ENCODE peak calls at places on chromosomes 2 and 18, in nine cellular contexts. V is NCI-H460; S is Kasumi-1; F is neural progenitor cell; J is stimulated activated CD4-positive, alpha-beta T cell treated with anti-CD3 and anti-CD28 coated beads, TNF-alpha, amount 100 ng/mL, for 4 hours; D is heart right ventricle; E is PC-9; Y is CD8-positive, alpha-beta T cell; T is GM19239. O is an unnamed sample.

GRCh38 chr18:13232060-13232917 is 13.7 kb downstream of the LDLRAD4 start:
- DNase-seq in S (no peak), E (no peak), D (peak; percentile 68), V (no peak), Y (no peak), T (no peak), F (no peak), J (no peak), O (no peak)

GRCh38 chr2:74461187-74462053 is 3.2 kb downstream of the WBP1 start:
- DNase-seq in T (no peak), F (no peak), D (no peak), S (peak; percentile 48), J (no peak), Y (no peak), E (no peak), V (no peak), O (no peak)

GRCh38 chr18:15005313-15006130 is 257.6 kb downstream of the ANKRD30B start:
- DNase-seq in Y (no peak), F (no peak), S (no peak), V (no peak), E (no peak), J (no peak), D (no peak), T (no peak), O (no peak)

GRCh38 chr18:360676-361075 is 92.8 kb upstream of the THOC1 start:
- DNase-seq in V (no peak), J (no peak), D (no peak), T (no peak), E (peak; percentile 65), Y (no peak), S (no peak), F (no peak), O (no peak)

GRCh38 chr2:102091121-102091520 is 51.4 kb upstream of the IL1R1 start:
- DNase-seq in S (no peak), Y (no peak), D (no peak), E (no peak), J (no peak), T (no peak), F (no peak), V (no peak), O (no peak)

GRCh38 chr18:42920621-42921020 is 194.9 kb downstream of the RIT2 start:
- DNase-seq in V (no peak), J (no peak), E (no peak), T (no peak), D (no peak), F (no peak), Y (no peak), S (no peak), O (no peak)

GRCh38 chr2:227411320-227411989 is 23.7 kb upstream of the SCYGR1 start:
- DNase-seq in J (no peak), D (no peak), Y (no peak), V (no peak), T (no peak), S (no peak), E (peak; percentile 85), F (no peak), O (no peak)

GRCh38 chr18:74508821-74509225 is 12.7 kb downstream of the CNDP2 start:
- DNase-seq in V (no peak), F (no peak), E (no peak), D (no peak), T (no peak), J (no peak), S (no peak), Y (no peak), O (no peak)

GRCh38 chr2:175111200-175111657 is 56.8 kb downstream of the ATF2 start:
- DNase-seq in D (no peak), S (peak; percentile 88), T (peak; percentile 30), J (no peak), Y (no peak), V (peak; percentile 54), F (peak; percentile 33), E (peak; percentile 59), O (peak; percentile 64)

GRCh38 chr2:176923205-176923604 is 289.4 kb upstream of the HNRNPA3 start:
- DNase-seq in F (no peak), S (no peak), Y (no peak), D (no peak), E (no peak), V (no peak), J (no peak), T (no peak), O (no peak)

O was measured in OCI-M1.